ENCODE peak calls at places on chromosomes 4 and X, in seven cellular contexts. W is kidney; U is Panc1; I is CD4-positive, alpha-beta memory T cell; F is adrenal gland; H is uterus; D is body of pancreas. M is an unnamed sample.

GRCh38 chr4:154961263-154961662 is 180.2 kb downstream of the RBM46 start:
- DNase-seq in U (no peak), H (no peak), W (no peak), D (no peak), F (no peak), I (no peak), M (no peak)

GRCh38 chr4:1590244-1590643 is 93.9 kb downstream of the FAM53A start:
- DNase-seq in F (no peak), I (no peak), H (no peak), U (no peak), D (no peak), W (no peak), M (no peak)

GRCh38 chr4:99467908-99468307 is 32.8 kb upstream of the ADH7 start:
- DNase-seq in D (no peak), W (no peak), U (no peak), F (no peak), I (no peak), H (no peak), M (no peak)

GRCh38 chr4:189305500-189305899 is 635.2 kb upstream of the FRG1 start:
- DNase-seq in F (no peak), H (no peak), W (no peak), D (no peak), U (no peak), I (no peak), M (no peak)

GRCh38 chr4:32142075-32142474 is 1421.9 kb downstream of the PCDH7 start:
- DNase-seq in W (no peak), U (no peak), I (no peak), F (no peak), H (no peak), D (no peak), M (no peak)

GRCh38 chrX:133448512-133449076 is 33.3 kb upstream of the GPC4 start:
- DNase-seq in W (no peak), F (no peak), D (no peak), H (no peak), I (no peak), U (no peak), M (no peak)

GRCh38 chr4:126071346-126072333 is 756.9 kb downstream of the FAT4 start:
- DNase-seq in U (no peak), W (no peak), H (no peak), D (peak; percentile 60), I (no peak), F (peak; percentile 14), M (peak; percentile 13)

GRCh38 chrX:108209006-108209554 is 117.5 kb downstream of the ATG4A start:
- DNase-seq in D (no peak), F (no peak), W (no peak), U (no peak), I (no peak), H (no peak), M (no peak)

GRCh38 chrX:47483310-47484268 is 567 bp upstream of the ZNF41 start:
- DNase-seq in W (no peak), D (peak; percentile 17), F (peak; percentile 44), I (no peak), U (no peak), H (peak; percentile 22), M (peak; percentile 4)

GRCh38 chr4:10092481-10093272 is 23.9 kb downstream of the WDR1 start:
- DNase-seq in H (no peak), I (no peak), D (no peak), U (no peak), W (peak; percentile 60), F (no peak), M (no peak)

GRCh38 chr4:19159874-19160273 is 1091.8 kb upstream of the SLIT2 start:
- DNase-seq in H (no peak), D (no peak), I (no peak), U (no peak), F (no peak), W (no peak), M (no peak)

GRCh38 chr4:152045781-152046571 is 285.2 kb upstream of the GATB start:
- DNase-seq in I (no peak), U (no peak), H (no peak), W (peak; percentile 78), F (no peak), D (peak; percentile 58), M (no peak)

GRCh38 chr4:156241896-156242295 is 288.2 kb upstream of the CTSO start:
- DNase-seq in U (no peak), D (no peak), H (no peak), W (no peak), I (no peak), F (no peak), M (no peak)

GRCh38 chr4:76585897-76586360 is 150.9 kb downstream of the SHROOM3 start:
- DNase-seq in I (peak; percentile 1), D (peak; percentile 96), U (no peak), W (peak; percentile 94), H (peak; percentile 44), F (peak; percentile 83), M (no peak)

GRCh38 chrX:153455571-153455970 is 9.7 kb upstream of the TREX2 start:
- DNase-seq in D (no peak), W (peak; percentile 66), I (no peak), F (no peak), U (no peak), H (no peak), M (no peak)

GRCh38 chr4:167028976-167029375 is 205.3 kb downstream of the SPOCK3 start:
- DNase-seq in F (no peak), U (no peak), W (no peak), D (no peak), H (no peak), I (no peak), M (no peak)

GRCh38 chrX:109943092-109943739 is 59.7 kb upstream of the TMEM164 start:
- DNase-seq in F (no peak), H (no peak), U (no peak), I (no peak), W (no peak), D (no peak), M (no peak)

GRCh38 chr4:76764251-76764650 is 133.7 kb downstream of the SOWAHB start:
- DNase-seq in U (no peak), I (no peak), H (no peak), W (no peak), D (no peak), F (no peak), M (no peak)

GRCh38 chrX:48511561-48511960 is 2.8 kb downstream of the PORCN start:
- DNase-seq in H (no peak), U (no peak), I (no peak), D (peak; percentile 31), W (peak; percentile 36), F (peak; percentile 34), M (no peak)

GRCh38 chr4:16142598-16143295 is 58.9 kb upstream of the PROM1 start:
- DNase-seq in I (no peak), U (no peak), D (no peak), H (no peak), W (no peak), F (no peak), M (no peak)

GRCh38 chr4:137387924-137388323 is 144.4 kb downstream of the PCDH18 start:
- DNase-seq in U (no peak), I (no peak), W (no peak), H (no peak), F (no peak), D (no peak), M (no peak)

GRCh38 chr4:82792912-82793649 is 5.5 kb downstream of the SCD5 start:
- DNase-seq in D (no peak), U (no peak), F (no peak), H (no peak), W (no peak), I (no peak), M (no peak)

GRCh38 chrX:40109288-40110008 is 11.7 kb upstream of the BCOR start:
- DNase-seq in D (peak; percentile 78), I (no peak), H (peak; percentile 70), W (peak; percentile 80), U (no peak), F (peak; percentile 77), M (peak; percentile 42)

GRCh38 chr4:157888281-157888680 is 284.5 kb downstream of the GASK1B start:
- DNase-seq in W (no peak), F (no peak), H (no peak), D (no peak), U (no peak), I (no peak), M (no peak)

GRCh38 chr4:169620846-169621228 is 459 bp downstream of the CLCN3 start:
- DNase-seq in W (no peak), U (no peak), I (no peak), D (peak; percentile 32), F (peak; percentile 39), H (no peak), M (no peak)

GRCh38 chr4:6910960-6911874 is 1.6 kb downstream of the TBC1D14 start:
- DNase-seq in I (no peak), H (no peak), W (no peak), D (no peak), F (no peak), U (no peak), M (no peak)
- H3K27ac ChIP-seq in I (peak overlapping the region; percentile 81), H (no peak overlapping the region), W (peak overlapping the region; percentile 80), D (no peak overlapping the region), F (peak overlapping the region; percentile 55), U (peak overlapping the region; percentile 80), M (peak overlapping the region; percentile 51)

DNA sequence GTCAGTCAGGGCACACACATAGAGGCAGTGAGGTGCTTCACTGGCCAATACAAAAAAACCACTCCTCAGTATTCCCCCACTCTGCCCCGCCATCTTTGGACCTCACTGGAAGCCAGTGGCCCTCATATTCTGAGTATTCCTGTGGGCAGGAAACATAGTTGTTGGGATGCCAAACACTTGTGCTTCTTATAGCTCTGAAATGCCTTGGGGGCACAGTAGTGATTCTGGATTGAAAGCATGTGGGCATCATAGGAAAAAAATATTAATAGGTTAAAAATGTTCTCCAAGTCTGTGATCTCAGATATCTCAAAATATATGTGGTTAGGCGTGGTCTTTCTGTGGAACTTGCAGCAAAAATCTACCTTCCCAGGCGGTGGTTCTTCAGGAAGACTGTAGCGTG is 8.2 kb upstream of the TENM3 start:
- DNase-seq in H (no peak), D (no peak), I (no peak), U (no peak), W (no peak), F (no peak), M (no peak)
- H3K27ac ChIP-seq in H (no peak overlapping the region), D (no peak overlapping the region), I (no peak overlapping the region), U (no peak overlapping the region), W (no peak overlapping the region), F (no peak overlapping the region), M (no peak overlapping the region)

GRCh38 chr4:123506311-123506685 is 109.7 kb downstream of the SPRY1 start:
- DNase-seq in H (no peak), U (no peak), D (no peak), F (no peak), W (no peak), I (no peak), M (no peak)
- H3K27ac ChIP-seq in H (peak overlapping the region; percentile 67), U (peak overlapping the region; percentile 96), D (no peak overlapping the region), F (no peak overlapping the region), W (no peak overlapping the region), I (no peak overlapping the region), M (no peak overlapping the region)

DNA sequence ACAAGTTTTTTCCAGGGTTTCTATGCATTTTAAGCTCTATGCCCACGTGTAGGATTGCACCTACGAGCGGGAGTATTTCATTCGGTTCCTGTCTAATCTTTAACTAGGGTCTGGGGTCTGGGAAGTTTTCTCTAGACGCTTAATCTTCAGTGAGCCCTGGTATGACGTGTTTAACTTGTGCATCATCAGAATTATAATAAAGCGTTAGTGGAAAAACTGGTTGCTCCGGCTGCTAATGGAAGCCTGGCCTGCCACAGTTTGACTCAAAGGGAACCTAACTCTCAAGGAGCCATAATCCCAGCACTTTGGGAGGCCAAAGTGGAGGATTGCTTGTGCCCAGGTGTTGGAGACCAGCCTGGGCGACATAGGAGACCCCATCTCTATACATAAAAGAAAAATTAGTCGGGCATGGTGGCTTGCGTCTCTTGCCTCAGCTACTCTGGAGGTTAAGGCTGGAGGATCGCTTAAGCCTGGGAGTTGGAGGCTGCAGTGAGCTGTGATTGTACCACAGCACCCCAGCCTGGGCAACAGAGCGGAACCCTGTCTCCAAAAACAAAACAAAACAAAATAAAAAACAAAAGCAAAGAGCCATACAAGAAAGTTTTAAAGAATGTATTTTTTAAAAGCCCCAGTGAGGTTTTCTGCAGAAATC is 30.2 kb downstream of the ARSD start:
- DNase-seq in I (no peak), H (no peak), U (no peak), F (no peak), D (peak; percentile 72), W (no peak), M (no peak)
- H3K27ac ChIP-seq in I (no peak overlapping the region), H (no peak overlapping the region), U (no peak overlapping the region), F (no peak overlapping the region), D (peak overlapping the region; percentile 91), W (peak overlapping the region; percentile 52), M (no peak overlapping the region)